ENCODE peak calls at places on chromosomes 12 and 14, in eight cellular contexts. One of them, this sample, is unnamed. For H3K36me3, the result is how much of the 10 kb centered on the place peaks cover.

GRCh38 chr14:38339704-38340103 is 83.8 kb upstream of the CLEC14A start:
- DNase-seq in HCT116: no peak
- DNase-seq in CD4-positive, CD25-positive, alpha-beta regulatory T cell: no peak
- DNase-seq in psoas muscle: no peak
- DNase-seq in esophagus squamous epithelium: no peak
- DNase-seq in K562: no peak
- DNase-seq in stomach: no peak
- DNase-seq in IMR-90: peak
- DNase-seq in this sample: no peak

GRCh38 chr12:100827901-100828520 is 33.4 kb downstream of the ANO4 start:
- DNase-seq in HCT116: peak
- DNase-seq in CD4-positive, CD25-positive, alpha-beta regulatory T cell: no peak
- DNase-seq in psoas muscle: no peak
- DNase-seq in esophagus squamous epithelium: no peak
- DNase-seq in K562: peak
- DNase-seq in stomach: no peak
- DNase-seq in IMR-90: peak
- DNase-seq in this sample: peak

GRCh38 chr14:51711505-51711904 is 59.8 kb downstream of the FRMD6 start:
- DNase-seq in HCT116: no peak
- DNase-seq in CD4-positive, CD25-positive, alpha-beta regulatory T cell: no peak
- DNase-seq in psoas muscle: no peak
- DNase-seq in esophagus squamous epithelium: no peak
- DNase-seq in K562: no peak
- DNase-seq in stomach: no peak
- DNase-seq in IMR-90: peak
- DNase-seq in this sample: no peak

GRCh38 chr12:120399531-120399930 is 30.6 kb upstream of the MSI1 start:
- DNase-seq in HCT116: no peak
- DNase-seq in CD4-positive, CD25-positive, alpha-beta regulatory T cell: no peak
- DNase-seq in psoas muscle: no peak
- DNase-seq in esophagus squamous epithelium: no peak
- DNase-seq in K562: no peak
- DNase-seq in stomach: no peak
- DNase-seq in IMR-90: peak
- DNase-seq in this sample: no peak

GRCh38 chr12:32284561-32284960 is 114.8 kb upstream of the FGD4 start:
- DNase-seq in HCT116: no peak
- DNase-seq in CD4-positive, CD25-positive, alpha-beta regulatory T cell: no peak
- DNase-seq in psoas muscle: no peak
- DNase-seq in esophagus squamous epithelium: no peak
- DNase-seq in K562: no peak
- DNase-seq in stomach: no peak
- DNase-seq in IMR-90: no peak
- DNase-seq in this sample: no peak

GRCh38 chr12:106527356-106527755 is 55.4 kb upstream of the RFX4 start:
- DNase-seq in HCT116: no peak
- DNase-seq in CD4-positive, CD25-positive, alpha-beta regulatory T cell: no peak
- DNase-seq in psoas muscle: no peak
- DNase-seq in esophagus squamous epithelium: no peak
- DNase-seq in K562: no peak
- DNase-seq in stomach: no peak
- DNase-seq in IMR-90: peak
- DNase-seq in this sample: no peak

GRCh38 chr12:1246637-1247036 is 255.6 kb downstream of the ERC1 start:
- DNase-seq in HCT116: no peak
- DNase-seq in CD4-positive, CD25-positive, alpha-beta regulatory T cell: no peak
- DNase-seq in psoas muscle: no peak
- DNase-seq in esophagus squamous epithelium: no peak
- DNase-seq in K562: no peak
- DNase-seq in stomach: no peak
- DNase-seq in IMR-90: no peak
- DNase-seq in this sample: no peak

GRCh38 chr12:67413577-67413976 is 144.4 kb downstream of the CAND1 start:
- DNase-seq in HCT116: no peak
- DNase-seq in CD4-positive, CD25-positive, alpha-beta regulatory T cell: no peak
- DNase-seq in psoas muscle: no peak
- DNase-seq in esophagus squamous epithelium: no peak
- DNase-seq in K562: no peak
- DNase-seq in stomach: no peak
- DNase-seq in IMR-90: no peak
- DNase-seq in this sample: no peak

GRCh38 chr12:44571031-44571550 is 305.0 kb downstream of the NELL2 start:
- DNase-seq in HCT116: no peak
- DNase-seq in CD4-positive, CD25-positive, alpha-beta regulatory T cell: no peak
- DNase-seq in psoas muscle: no peak
- DNase-seq in esophagus squamous epithelium: no peak
- DNase-seq in K562: no peak
- DNase-seq in stomach: no peak
- DNase-seq in IMR-90: no peak
- DNase-seq in this sample: no peak

GRCh38 chr12:87985069-87985675 is 44.0 kb downstream of the C12orf50 start:
- DNase-seq in HCT116: no peak
- DNase-seq in CD4-positive, CD25-positive, alpha-beta regulatory T cell: no peak
- DNase-seq in psoas muscle: no peak
- DNase-seq in esophagus squamous epithelium: no peak
- DNase-seq in K562: no peak
- DNase-seq in stomach: no peak
- DNase-seq in IMR-90: no peak
- DNase-seq in this sample: no peak

GRCh38 chr12:102740157-102741032 is 176.6 kb downstream of the PAH start:
- DNase-seq in HCT116: peak
- DNase-seq in CD4-positive, CD25-positive, alpha-beta regulatory T cell: no peak
- DNase-seq in psoas muscle: no peak
- DNase-seq in esophagus squamous epithelium: no peak
- DNase-seq in K562: peak
- DNase-seq in stomach: no peak
- DNase-seq in IMR-90: peak
- DNase-seq in this sample: no peak

GRCh38 chr14:20969336-20969735 is 14.0 kb downstream of the RNASE2 start:
- DNase-seq in HCT116: no peak
- DNase-seq in CD4-positive, CD25-positive, alpha-beta regulatory T cell: no peak
- DNase-seq in psoas muscle: no peak
- DNase-seq in esophagus squamous epithelium: no peak
- DNase-seq in K562: no peak
- DNase-seq in stomach: no peak
- DNase-seq in IMR-90: no peak
- DNase-seq in this sample: no peak

DNA sequence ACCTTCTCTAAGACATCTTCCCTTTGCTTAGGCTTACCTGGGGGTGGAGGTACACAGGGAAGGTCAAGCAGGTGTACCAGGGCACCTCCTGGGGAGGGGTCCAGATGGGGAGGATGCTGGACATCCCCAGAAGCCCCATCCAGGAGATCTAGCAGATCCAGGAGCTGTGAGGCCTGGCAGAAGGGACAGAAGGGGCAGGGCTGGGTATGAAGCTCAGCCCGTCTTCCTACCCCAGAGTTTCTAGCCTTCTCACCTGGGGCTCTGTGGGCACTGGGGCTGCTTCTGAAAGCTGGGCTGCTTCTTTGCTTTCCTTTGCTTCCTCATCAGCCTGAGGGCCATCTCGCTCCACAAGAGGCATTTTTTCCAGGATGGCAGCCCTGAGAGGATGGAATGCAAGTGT is 5.2 kb downstream of the THTPA start:
- DNase-seq in HCT116: no peak
- DNase-seq in CD4-positive, CD25-positive, alpha-beta regulatory T cell: no peak
- DNase-seq in psoas muscle: no peak
- DNase-seq in esophagus squamous epithelium: no peak
- DNase-seq in K562: no peak
- DNase-seq in stomach: no peak
- DNase-seq in IMR-90: no peak
- DNase-seq in this sample: no peak
- H3K36me3 ChIP-seq in HCT116: under half
- H3K36me3 ChIP-seq in CD4-positive, CD25-positive, alpha-beta regulatory T cell: half or more
- H3K36me3 ChIP-seq in psoas muscle: under half
- H3K36me3 ChIP-seq in esophagus squamous epithelium: half or more
- H3K36me3 ChIP-seq in K562: half or more
- H3K36me3 ChIP-seq in stomach: half or more
- H3K36me3 ChIP-seq in IMR-90: under half
- H3K36me3 ChIP-seq in this sample: under half

DNA sequence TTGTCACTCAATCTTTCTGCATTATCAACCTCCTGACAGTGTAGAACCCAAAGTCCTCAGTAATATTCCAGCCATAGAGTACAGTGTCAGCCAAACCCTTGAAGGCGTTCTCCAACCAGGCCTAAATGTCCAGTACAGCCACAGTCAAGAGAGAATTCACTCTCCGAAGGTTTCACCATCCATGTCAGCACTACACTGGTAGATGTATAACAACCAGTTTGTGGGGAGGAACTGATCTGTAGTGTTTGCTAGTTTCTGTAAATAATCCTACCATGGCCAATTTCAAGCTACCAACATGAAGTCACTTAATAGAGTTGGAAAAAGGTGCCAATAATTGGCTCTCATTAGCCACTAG is 456 bp upstream of the MDP1 start:
- DNase-seq in HCT116: no peak
- DNase-seq in CD4-positive, CD25-positive, alpha-beta regulatory T cell: no peak
- DNase-seq in psoas muscle: no peak
- DNase-seq in esophagus squamous epithelium: no peak
- DNase-seq in K562: no peak
- DNase-seq in stomach: no peak
- DNase-seq in IMR-90: no peak
- DNase-seq in this sample: no peak
- H3K4me3 ChIP-seq in HCT116: peak
- H3K4me3 ChIP-seq in CD4-positive, CD25-positive, alpha-beta regulatory T cell: peak
- H3K4me3 ChIP-seq in psoas muscle: peak
- H3K4me3 ChIP-seq in esophagus squamous epithelium: no peak
- H3K4me3 ChIP-seq in K562: no peak
- H3K4me3 ChIP-seq in stomach: peak
- H3K4me3 ChIP-seq in IMR-90: no peak
- H3K4me3 ChIP-seq in this sample: no peak

GRCh38 chr12:53533476-53533875 is 26.2 kb upstream of the NPFF start:
- DNase-seq in HCT116: no peak
- DNase-seq in CD4-positive, CD25-positive, alpha-beta regulatory T cell: no peak
- DNase-seq in psoas muscle: no peak
- DNase-seq in esophagus squamous epithelium: no peak
- DNase-seq in K562: no peak
- DNase-seq in stomach: no peak
- DNase-seq in IMR-90: no peak
- DNase-seq in this sample: no peak
- H3K36me3 ChIP-seq in HCT116: under half
- H3K36me3 ChIP-seq in CD4-positive, CD25-positive, alpha-beta regulatory T cell: half or more
- H3K36me3 ChIP-seq in psoas muscle: half or more
- H3K36me3 ChIP-seq in esophagus squamous epithelium: half or more
- H3K36me3 ChIP-seq in K562: half or more
- H3K36me3 ChIP-seq in stomach: half or more
- H3K36me3 ChIP-seq in IMR-90: under half
- H3K36me3 ChIP-seq in this sample: under half

GRCh38 chr12:111033281-111034147 is 113.1 kb upstream of the MYL2 start:
- DNase-seq in HCT116: no peak
- DNase-seq in CD4-positive, CD25-positive, alpha-beta regulatory T cell: no peak
- DNase-seq in psoas muscle: no peak
- DNase-seq in esophagus squamous epithelium: no peak
- DNase-seq in K562: no peak
- DNase-seq in stomach: no peak
- DNase-seq in IMR-90: no peak
- DNase-seq in this sample: no peak
- H3K4me3 ChIP-seq in HCT116: no peak
- H3K4me3 ChIP-seq in CD4-positive, CD25-positive, alpha-beta regulatory T cell: no peak
- H3K4me3 ChIP-seq in psoas muscle: peak
- H3K4me3 ChIP-seq in esophagus squamous epithelium: no peak
- H3K4me3 ChIP-seq in K562: no peak
- H3K4me3 ChIP-seq in stomach: peak
- H3K4me3 ChIP-seq in IMR-90: no peak
- H3K4me3 ChIP-seq in this sample: no peak

GRCh38 chr12:53670308-53670707 is 5.6 kb downstream of the ATP5MC2 start:
- DNase-seq in HCT116: no peak
- DNase-seq in CD4-positive, CD25-positive, alpha-beta regulatory T cell: no peak
- DNase-seq in psoas muscle: no peak
- DNase-seq in esophagus squamous epithelium: no peak
- DNase-seq in K562: no peak
- DNase-seq in stomach: no peak
- DNase-seq in IMR-90: no peak
- DNase-seq in this sample: no peak
- H3K36me3 ChIP-seq in HCT116: under half
- H3K36me3 ChIP-seq in CD4-positive, CD25-positive, alpha-beta regulatory T cell: half or more
- H3K36me3 ChIP-seq in psoas muscle: half or more
- H3K36me3 ChIP-seq in esophagus squamous epithelium: half or more
- H3K36me3 ChIP-seq in K562: half or more
- H3K36me3 ChIP-seq in stomach: half or more
- H3K36me3 ChIP-seq in IMR-90: under half
- H3K36me3 ChIP-seq in this sample: under half

GRCh38 chr14:66224492-66225178 is 261.5 kb upstream of the CCDC196 start:
- DNase-seq in HCT116: no peak
- DNase-seq in CD4-positive, CD25-positive, alpha-beta regulatory T cell: no peak
- DNase-seq in psoas muscle: no peak
- DNase-seq in esophagus squamous epithelium: no peak
- DNase-seq in K562: no peak
- DNase-seq in stomach: no peak
- DNase-seq in IMR-90: no peak
- DNase-seq in this sample: no peak
- H3K4me3 ChIP-seq in HCT116: no peak
- H3K4me3 ChIP-seq in CD4-positive, CD25-positive, alpha-beta regulatory T cell: no peak
- H3K4me3 ChIP-seq in psoas muscle: no peak
- H3K4me3 ChIP-seq in esophagus squamous epithelium: no peak
- H3K4me3 ChIP-seq in K562: no peak
- H3K4me3 ChIP-seq in stomach: no peak
- H3K4me3 ChIP-seq in IMR-90: no peak
- H3K4me3 ChIP-seq in this sample: no peak

DNA sequence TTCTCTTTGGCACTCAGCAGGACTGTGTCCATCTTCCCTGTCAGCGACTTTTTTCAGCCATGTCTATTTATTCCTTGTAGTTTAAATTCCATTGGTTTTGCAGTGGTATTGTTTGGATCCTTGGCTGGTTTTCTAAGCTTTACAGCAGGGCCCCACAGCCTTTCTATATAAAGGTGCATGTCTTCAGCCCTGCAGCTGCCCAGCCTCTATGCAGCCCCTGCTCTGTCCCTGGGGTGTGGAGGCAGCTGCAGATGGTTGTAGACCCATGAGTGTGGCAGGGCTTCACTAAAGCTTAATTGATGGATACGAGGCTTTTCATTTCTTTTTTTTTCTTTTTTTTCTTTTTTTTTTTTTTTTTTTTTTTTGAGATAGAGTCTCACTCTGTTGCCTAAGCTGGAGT is 29.7 kb downstream of the SFSWAP start:
- DNase-seq in HCT116: no peak
- DNase-seq in CD4-positive, CD25-positive, alpha-beta regulatory T cell: no peak
- DNase-seq in psoas muscle: no peak
- DNase-seq in esophagus squamous epithelium: no peak
- DNase-seq in K562: no peak
- DNase-seq in stomach: no peak
- DNase-seq in IMR-90: no peak
- DNase-seq in this sample: no peak
- H3K36me3 ChIP-seq in HCT116: under half
- H3K36me3 ChIP-seq in CD4-positive, CD25-positive, alpha-beta regulatory T cell: half or more
- H3K36me3 ChIP-seq in psoas muscle: half or more
- H3K36me3 ChIP-seq in esophagus squamous epithelium: half or more
- H3K36me3 ChIP-seq in K562: half or more
- H3K36me3 ChIP-seq in stomach: half or more
- H3K36me3 ChIP-seq in IMR-90: under half
- H3K36me3 ChIP-seq in this sample: under half

GRCh38 chr14:75831455-75831854 is 150.3 kb downstream of the TGFB3 start:
- DNase-seq in HCT116: no peak
- DNase-seq in CD4-positive, CD25-positive, alpha-beta regulatory T cell: peak
- DNase-seq in psoas muscle: peak
- DNase-seq in esophagus squamous epithelium: no peak
- DNase-seq in K562: peak
- DNase-seq in stomach: peak
- DNase-seq in IMR-90: peak
- DNase-seq in this sample: peak
- H3K4me3 ChIP-seq in HCT116: no peak
- H3K4me3 ChIP-seq in CD4-positive, CD25-positive, alpha-beta regulatory T cell: peak
- H3K4me3 ChIP-seq in psoas muscle: no peak
- H3K4me3 ChIP-seq in esophagus squamous epithelium: no peak
- H3K4me3 ChIP-seq in K562: no peak
- H3K4me3 ChIP-seq in stomach: no peak
- H3K4me3 ChIP-seq in IMR-90: no peak
- H3K4me3 ChIP-seq in this sample: no peak